ENCODE peak calls at places on chromosomes 5 and 9, in four cellular contexts. P, M, O and Q are unnamed samples.

GRCh38 chr5:936149-937144 is 43.8 kb downstream of the TRIP13 start:
- DNase-seq in O (no peak), M (peak; percentile 54), P (no peak), Q (peak; percentile 4)

GRCh38 chr5:111967463-111967862 is 210.5 kb upstream of the NREP start:
- DNase-seq in O (no peak), M (no peak), P (no peak), Q (no peak)

GRCh38 chr9:107710988-107711387 is 221.4 kb upstream of the KLF4 start:
- DNase-seq in M (no peak), O (peak; percentile 15), P (no peak), Q (no peak)

GRCh38 chr9:37968228-37968672 is 64.3 kb upstream of the SLC25A51 start:
- DNase-seq in O (peak; percentile 85), M (no peak), P (no peak), Q (no peak)

GRCh38 chr9:137396808-137397367 is 26.1 kb downstream of the EXD3 start:
- DNase-seq in P (no peak), M (no peak), O (no peak), Q (no peak)

GRCh38 chr5:59685806-59686205 is 207.7 kb downstream of the PDE4D start:
- DNase-seq in O (no peak), M (no peak), P (no peak), Q (no peak)

GRCh38 chr9:88746029-88746743 is 211.2 kb downstream of the NXNL2 start:
- DNase-seq in O (peak; percentile 33), P (no peak), M (peak; percentile 88), Q (no peak)

GRCh38 chr9:744790-745456 is 96.6 kb upstream of the DMRT1 start:
- DNase-seq in O (no peak), P (no peak), M (peak; percentile 93), Q (no peak)

GRCh38 chr9:38117646-38118045 is 48.6 kb upstream of the SHB start:
- DNase-seq in O (no peak), P (no peak), M (no peak), Q (no peak)

GRCh38 chr5:151454166-151454565 is 6.8 kb downstream of the SLC36A1 start:
- DNase-seq in P (no peak), O (no peak), M (no peak), Q (no peak)

GRCh38 chr5:170164921-170165320 is 59.2 kb downstream of the FOXI1 start:
- DNase-seq in M (no peak), O (no peak), P (no peak), Q (no peak)

GRCh38 chr5:136811551-136811950 is 446.2 kb upstream of the TRPC7 start:
- DNase-seq in O (peak; percentile 90), P (no peak), M (no peak), Q (no peak)

GRCh38 chr5:137282216-137282615 is 216.9 kb downstream of the SPOCK1 start:
- DNase-seq in O (peak; percentile 72), M (no peak), P (no peak), Q (no peak)

GRCh38 chr5:78974011-78974410 is 11.1 kb downstream of the ARSB start:
- DNase-seq in P (no peak), M (no peak), O (no peak), Q (no peak)

GRCh38 chr5:144187699-144188294 is 17.1 kb downstream of the KCTD16 start:
- DNase-seq in P (peak; percentile 43), O (peak; percentile 85), M (peak; percentile 81), Q (no peak)

GRCh38 chr9:14303526-14303925 is 10.4 kb downstream of the NFIB start:
- DNase-seq in M (peak; percentile 67), O (no peak), P (no peak), Q (no peak)

GRCh38 chr5:77629553-77630245 is 8.8 kb downstream of the OTP start:
- DNase-seq in M (no peak), O (no peak), P (no peak), Q (no peak)

GRCh38 chr5:106171132-106171531 is 1499.6 kb downstream of the EFNA5 start:
- DNase-seq in P (no peak), O (peak; percentile 79), M (no peak), Q (no peak)

GRCh38 chr5:73757421-73757820 is 131.4 kb downstream of the ARHGEF28 start:
- DNase-seq in M (no peak), O (no peak), P (no peak), Q (no peak)

GRCh38 chr9:126235350-126235740 is 91.3 kb upstream of the MVB12B start:
- DNase-seq in P (no peak), M (no peak), O (no peak), Q (no peak)

GRCh38 chr5:14727428-14727865 is 62.9 kb downstream of the OTULIN start:
- DNase-seq in O (peak; percentile 82), M (peak; percentile 86), P (peak; percentile 77), Q (no peak)

GRCh38 chr9:38160613-38161215 is 91.7 kb upstream of the SHB start:
- DNase-seq in O (peak; percentile 65), M (peak; percentile 70), P (peak; percentile 69), Q (peak; percentile 49)

GRCh38 chr5:17218353-17219005 is 1.0 kb downstream of the BASP1 start:
- DNase-seq in P (peak; percentile 36), M (no peak), O (peak; percentile 43), Q (no peak)

GRCh38 chr9:125761685-125762084 is 14.5 kb downstream of the PBX3 start:
- DNase-seq in M (no peak), O (no peak), P (no peak), Q (no peak)

GRCh38 chr5:133384903-133385302 is 227.4 kb downstream of the FSTL4 start:
- DNase-seq in O (no peak), P (no peak), M (peak; percentile 40), Q (no peak)

GRCh38 chr5:137292461-137293025 is 206.6 kb downstream of the SPOCK1 start:
- DNase-seq in P (no peak), M (no peak), O (no peak), Q (no peak)

GRCh38 chr5:95883185-95884020 is 60.9 kb upstream of the GLRX start:
- DNase-seq in M (no peak), O (peak; percentile 90), P (no peak), Q (no peak)

GRCh38 chr9:86783884-86784283 is 163.4 kb downstream of the GAS1 start:
- DNase-seq in P (no peak), M (no peak), O (peak; percentile 13), Q (no peak)

GRCh38 chr9:135914921-135915320 is 7.6 kb upstream of the CAMSAP1 start:
- DNase-seq in O (no peak), P (no peak), M (no peak), Q (no peak)

GRCh38 chr5:55934720-55935119 is 60.0 kb downstream of the IL6ST start:
- DNase-seq in M (no peak), P (no peak), O (no peak), Q (no peak)

GRCh38 chr9:19551124-19551929 is 142.5 kb downstream of the ACER2 start:
- DNase-seq in P (peak; percentile 17), O (no peak), M (no peak), Q (no peak)

GRCh38 chr5:2184024-2184362 is 301.3 kb upstream of the IRX4 start:
- DNase-seq in M (no peak), O (no peak), P (no peak), Q (no peak)

GRCh38 chr9:118829334-118829733 is 539.9 kb downstream of the BRINP1 start:
- DNase-seq in O (peak; percentile 2), M (no peak), P (no peak), Q (no peak)
- TF ChIP-seq CTCF in O (no peak), M (peak; percentile 31), P (no peak), Q (no peak)

GRCh38 chr5:139964994-139965565 is 78.0 kb downstream of the NRG2 start:
- DNase-seq in M (no peak), P (no peak), O (no peak), Q (no peak)
- TF ChIP-seq CTCF in M (no peak), P (no peak), O (peak; percentile 18), Q (no peak)

GRCh38 chr9:129719135-129719534 is 33.7 kb downstream of the PTGES start:
- DNase-seq in M (no peak), P (no peak), O (no peak), Q (no peak)

GRCh38 chr9:129717991-129718390 is 34.9 kb downstream of the PTGES start:
- DNase-seq in P (no peak), O (no peak), M (no peak), Q (no peak)

GRCh38 chr9:129720865-129721545 is 31.8 kb downstream of the PTGES start:
- DNase-seq in P (no peak), M (no peak), O (no peak), Q (no peak)

GRCh38 chr9:129718647-129719046 is 34.2 kb downstream of the PTGES start:
- DNase-seq in O (no peak), P (no peak), M (no peak), Q (no peak)

GRCh38 chr9:129720181-129720864 is 32.5 kb downstream of the PTGES start:
- DNase-seq in P (no peak), O (no peak), M (no peak), Q (no peak)
- TF ChIP-seq CTCF in P (no peak), O (peak; percentile 38), M (no peak), Q (no peak)

DNA sequence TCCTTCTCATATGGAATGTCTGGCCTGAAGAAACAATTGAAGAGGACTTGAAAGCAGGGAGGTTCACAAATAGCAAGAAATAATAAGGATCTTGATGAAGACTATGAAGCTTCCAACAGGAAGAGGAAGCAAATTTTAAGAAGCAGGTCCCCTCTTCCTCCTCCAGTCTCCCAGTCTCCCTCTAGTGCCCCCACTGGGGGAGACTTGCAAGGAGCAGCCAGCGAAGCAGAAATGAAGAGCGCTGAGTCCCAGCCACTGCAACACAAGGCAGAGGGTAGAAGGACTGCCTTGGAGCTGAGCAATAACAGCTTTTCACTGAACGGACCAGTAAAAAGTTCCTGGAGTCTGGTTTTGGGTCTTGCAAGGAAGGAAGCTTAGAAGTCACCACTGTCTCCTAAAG is 32.6 kb upstream of the ACO1 start:
- DNase-seq in O (peak; percentile 16), P (no peak), M (no peak), Q (no peak)
- TF ChIP-seq CTCF in O (no peak), P (no peak), M (no peak), Q (no peak)

DNA sequence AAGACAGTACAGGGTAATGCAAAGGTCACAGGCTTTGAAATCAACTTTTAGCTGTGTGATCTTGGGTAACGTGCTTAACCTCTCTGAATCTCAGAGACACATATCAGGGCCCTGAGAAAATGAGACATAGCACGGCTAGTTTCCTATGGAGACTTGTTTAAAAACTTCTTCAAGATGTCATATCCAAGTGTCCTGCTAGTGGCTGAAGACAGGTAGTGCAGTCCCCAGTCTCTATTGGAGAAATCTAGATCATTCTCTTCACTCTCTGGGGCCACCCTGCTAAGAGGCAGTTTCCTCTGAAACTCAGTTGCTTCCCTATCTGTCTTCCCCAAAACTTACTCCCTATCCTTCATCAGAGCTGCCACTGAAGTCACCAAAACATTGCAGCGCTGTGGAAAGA is 30.3 kb upstream of the GRXCR2 start:
- DNase-seq in O (no peak), P (no peak), M (no peak), Q (no peak)
- TF ChIP-seq CTCF in O (peak; percentile 35), P (no peak), M (no peak), Q (no peak)

GRCh38 chr9:18208166-18209059 is 265.5 kb upstream of the ADAMTSL1 start:
- DNase-seq in P (no peak), O (peak; percentile 72), M (no peak), Q (no peak)
- TF ChIP-seq CTCF in P (no peak), O (peak; percentile 82), M (peak; percentile 61), Q (no peak)